ENCODE peak calls at places on chromosome 22, in five cellular contexts. O, W, R, Q and F are unnamed samples.

GRCh38 chr22:43895986-43896645 is 4.3 kb upstream of the PNPLA5 start:
- DNase-seq in O (no peak), W (no peak), R (no peak), Q (no peak), F (no peak)

GRCh38 chr22:24471570-24471969 is 23.6 kb upstream of the UPB1 start:
- DNase-seq in O (no peak), W (peak), R (no peak), Q (peak), F (no peak)

GRCh38 chr22:45441158-45441557 is 27.7 kb downstream of the RIBC2 start:
- DNase-seq in O (peak), W (peak), R (peak), Q (peak), F (peak)

GRCh38 chr22:32204211-32204855 is 540 bp downstream of the RFPL2 start:
- DNase-seq in O (peak), W (no peak), R (no peak), Q (no peak), F (no peak)

GRCh38 chr22:40681451-40681850 is 2.2 kb downstream of the MCHR1 start:
- DNase-seq in O (no peak), W (no peak), R (no peak), Q (no peak), F (no peak)

GRCh38 chr22:25818541-25818940 is 76.6 kb downstream of the MYO18B start:
- DNase-seq in O (no peak), W (no peak), R (no peak), Q (no peak), F (no peak)

GRCh38 chr22:36900225-36900624 is 13.2 kb upstream of the CSF2RB start:
- DNase-seq in O (no peak), W (no peak), R (no peak), Q (no peak), F (no peak)

GRCh38 chr22:27804683-27805297 is 3.2 kb upstream of the MN1 start:
- DNase-seq in O (no peak), W (peak), R (no peak), Q (peak), F (peak)

GRCh38 chr22:26972281-26972680 is 314.9 kb downstream of the MIAT start:
- DNase-seq in O (no peak), W (no peak), R (no peak), Q (no peak), F (no peak)

GRCh38 chr22:39574779-39575551 is 4.4 kb downstream of the CACNA1I start:
- DNase-seq in O (no peak), W (peak), R (peak), Q (peak), F (peak)

GRCh38 chr22:40953446-40953845 is 2.3 kb downstream of the RBX1 start:
- DNase-seq in O (no peak), W (peak), R (no peak), Q (no peak), F (no peak)

GRCh38 chr22:44658371-44658953 is 43.5 kb upstream of the PRR5 start:
- DNase-seq in O (no peak), W (peak), R (peak), Q (no peak), F (no peak)

GRCh38 chr22:35219012-35219411 is 38.3 kb upstream of the HMGXB4 start:
- DNase-seq in O (no peak), W (peak), R (peak), Q (peak), F (peak)